ENCODE peak calls at places on chromosomes 4 and X, in ten cellular contexts. W is IMR-90; G is pancreas; S is NCI-H460; C is GM12878; L is CD4-positive, alpha-beta T cell; H is substantia nigra; J is NCI-H1694; X is Calu3; Q is mesenteric fat pad. E is an unnamed sample.

GRCh38 chr4:176792348-176793059 is at the start of gene VEGFC:
- DNase-seq in S (peak; percentile 65), C (no peak), G (peak; percentile 37), W (peak; percentile 73), J (no peak), Q (peak; percentile 89), H (no peak), L (no peak), X (peak; percentile 64), E (peak; percentile 44)

GRCh38 chr4:2833671-2834000 is 10.0 kb upstream of the ADD1 start:
- DNase-seq in W (no peak), G (no peak), X (no peak), Q (peak; percentile 77), S (no peak), H (no peak), J (no peak), L (no peak), C (no peak), E (no peak)

GRCh38 chrX:42930951-42931350 is 153.0 kb upstream of the PPP1R2C start:
- DNase-seq in G (no peak), H (no peak), J (no peak), W (no peak), X (no peak), L (no peak), S (no peak), C (no peak), Q (no peak), E (no peak)

GRCh38 chr4:110917835-110918234 is 295.0 kb upstream of the PITX2 start:
- DNase-seq in G (no peak), J (no peak), C (no peak), S (no peak), Q (no peak), H (no peak), X (no peak), L (no peak), W (no peak), E (no peak)

GRCh38 chr4:112410364-112410763 is 105.6 kb downstream of the NEUROG2 start:
- DNase-seq in H (no peak), S (no peak), Q (no peak), G (no peak), J (no peak), W (no peak), X (no peak), L (no peak), C (no peak), E (no peak)

GRCh38 chrX:148874621-148875020 is 374.2 kb downstream of the AFF2 start:
- DNase-seq in S (no peak), J (no peak), L (no peak), G (no peak), Q (no peak), H (no peak), X (no peak), C (no peak), W (peak; percentile 72), E (no peak)

GRCh38 chr4:178090640-178091411 is 648.6 kb upstream of the AGA start:
- DNase-seq in W (no peak), G (no peak), X (no peak), S (no peak), H (no peak), J (no peak), L (no peak), C (no peak), Q (no peak), E (peak; percentile 21)

GRCh38 chr4:109876634-109877265 is 28.8 kb downstream of the LRIT3 start:
- DNase-seq in J (no peak), H (no peak), L (no peak), S (no peak), C (no peak), Q (no peak), X (no peak), W (no peak), G (no peak), E (no peak)

GRCh38 chr4:101071241-101071640 is 276.1 kb downstream of the PPP3CA start:
- DNase-seq in W (no peak), Q (no peak), X (no peak), J (no peak), H (no peak), L (no peak), G (no peak), C (no peak), S (no peak), E (no peak)

GRCh38 chr4:113026556-113026955 is 22.9 kb upstream of the ANK2 start:
- DNase-seq in C (no peak), H (no peak), L (no peak), Q (no peak), G (no peak), J (no peak), X (no peak), S (no peak), W (no peak), E (no peak)

GRCh38 chr4:116878280-116878679 is 207.1 kb downstream of the TRAM1L1 start:
- DNase-seq in X (no peak), S (no peak), C (no peak), Q (no peak), L (no peak), J (no peak), H (no peak), W (no peak), G (no peak), E (no peak)

GRCh38 chr4:153530996-153531375 is 64.8 kb downstream of the TMEM131L start:
- DNase-seq in Q (no peak), S (no peak), X (no peak), L (no peak), W (no peak), J (peak; percentile 45), G (no peak), C (no peak), H (no peak), E (no peak)

GRCh38 chr4:97142893-97143292 is 1000.4 kb downstream of the STPG2 start:
- DNase-seq in G (no peak), H (no peak), S (no peak), Q (no peak), C (no peak), L (no peak), J (no peak), X (no peak), W (no peak), E (no peak)

GRCh38 chrX:21675931-21676330 is 17.8 kb upstream of the KLHL34 start:
- DNase-seq in Q (no peak), X (no peak), G (no peak), C (no peak), L (no peak), W (no peak), S (no peak), J (no peak), H (no peak), E (no peak)

GRCh38 chrX:111444881-111445280 is 32.9 kb upstream of the DCX start:
- DNase-seq in J (no peak), L (no peak), S (no peak), Q (no peak), C (no peak), X (no peak), H (no peak), W (no peak), G (no peak), E (no peak)

GRCh38 chr4:157220026-157220881 is at the start of gene GRIA2:
- DNase-seq in X (no peak), L (no peak), C (no peak), W (peak; percentile 54), Q (no peak), H (peak; percentile 72), J (peak; percentile 33), G (peak; percentile 68), S (no peak), E (peak; percentile 91)

GRCh38 chr4:25484243-25484721 is 107.2 kb downstream of the ANAPC4 start:
- DNase-seq in C (peak; percentile 5), L (no peak), S (no peak), X (no peak), Q (no peak), H (no peak), W (no peak), J (no peak), G (no peak), E (no peak)

GRCh38 chr4:159551268-159551667 is 448.4 kb downstream of the RAPGEF2 start:
- DNase-seq in W (no peak), H (no peak), J (no peak), S (no peak), L (no peak), G (no peak), Q (no peak), X (no peak), C (no peak), E (no peak)

GRCh38 chrX:46551494-46552128 is 6.4 kb upstream of the ZNF674 start:
- DNase-seq in J (no peak), Q (no peak), H (no peak), X (peak; percentile 3), S (no peak), L (no peak), C (no peak), G (no peak), W (peak; percentile 80), E (no peak)

GRCh38 chr4:16077786-16078185 is 6.0 kb downstream of the PROM1 start:
- DNase-seq in Q (no peak), J (no peak), X (no peak), W (no peak), G (no peak), L (no peak), C (no peak), S (no peak), H (no peak), E (no peak)

GRCh38 chr4:56389558-56389957 is 2.3 kb upstream of the AASDH start:
- DNase-seq in C (no peak), S (no peak), G (no peak), X (no peak), Q (no peak), J (no peak), H (no peak), L (no peak), W (no peak), E (no peak)

GRCh38 chr4:67019670-67020069 is 525.6 kb downstream of the CENPC start:
- DNase-seq in C (no peak), X (no peak), L (no peak), Q (no peak), S (no peak), G (no peak), J (no peak), W (no peak), H (no peak), E (no peak)

GRCh38 chr4:41332666-41333065 is 75.9 kb downstream of the UCHL1 start:
- DNase-seq in J (no peak), X (no peak), G (no peak), L (no peak), S (no peak), Q (no peak), H (no peak), W (no peak), C (no peak), E (no peak)

GRCh38 chrX:53630261-53630660 is 56.3 kb downstream of the HUWE1 start:
- DNase-seq in G (no peak), X (no peak), J (no peak), C (no peak), W (no peak), Q (no peak), H (no peak), L (no peak), S (no peak), E (no peak)

GRCh38 chr4:2792711-2793577 is at the start of gene SH3BP2:
- DNase-seq in L (no peak), Q (peak; percentile 96), S (peak; percentile 51), J (no peak), G (peak; percentile 88), W (peak; percentile 49), X (peak; percentile 53), H (no peak), C (no peak), E (no peak)

GRCh38 chr4:177251237-177251636 is 58.4 kb upstream of the NEIL3 start:
- DNase-seq in W (no peak), L (no peak), G (no peak), Q (no peak), X (no peak), H (no peak), C (no peak), S (peak; percentile 6), J (no peak), E (no peak)

GRCh38 chr4:151012376-151012775 is 2.7 kb downstream of the LRBA start:
- DNase-seq in X (no peak), C (no peak), Q (no peak), W (no peak), J (no peak), S (no peak), L (no peak), G (no peak), H (no peak), E (no peak)

GRCh38 chr4:150327262-150327780 is 249.1 kb downstream of the DCLK2 start:
- DNase-seq in C (no peak), H (no peak), G (no peak), S (no peak), J (no peak), X (no peak), W (no peak), L (no peak), Q (no peak), E (no peak)